ENCODE peak calls at places on chromosome 22, in seven cellular contexts. I is stimulated activated CD8-positive, alpha-beta memory T cell treated with anti-CD3 and anti-CD28 coated beads, Interleukin-15, amount 100 ng/mL, for 1 hour; N is T-helper 2 cell; Q is HS-27A; G is activated CD4-positive, alpha-beta T cell treated with anti-CD3 and anti-CD28 coated beads for 48 hours; T is NCI-H2081; B is KG1. F is an unnamed sample.

GRCh38 chr22:45112136-45112879 is 51.4 kb upstream of the NUP50 start:
- DNase-seq in I (no peak), N (no peak), Q (peak), G (no peak), T (no peak), B (no peak), F (no peak)

GRCh38 chr22:46518542-46519325 is 18.7 kb downstream of the CELSR1 start:
- DNase-seq in I (no peak), N (no peak), Q (no peak), G (no peak), T (no peak), B (no peak), F (no peak)

GRCh38 chr22:24420072-24420976 is 7.1 kb upstream of the ADORA2A start:
- DNase-seq in I (no peak), N (no peak), Q (no peak), G (no peak), T (no peak), B (no peak), F (no peak)

GRCh38 chr22:50236731-50237409 is 8.0 kb downstream of the TUBGCP6 start:
- DNase-seq in I (no peak), N (no peak), Q (no peak), G (no peak), T (peak), B (peak), F (no peak)

GRCh38 chr22:48091060-48091650 is 1328.7 kb downstream of the TBC1D22A start:
- DNase-seq in I (no peak), N (no peak), Q (no peak), G (no peak), T (no peak), B (no peak), F (no peak)

GRCh38 chr22:47423861-47424820 is 661.7 kb downstream of the TBC1D22A start:
- DNase-seq in I (no peak), N (no peak), Q (no peak), G (no peak), T (no peak), B (no peak), F (no peak)

GRCh38 chr22:42299586-42300285 is 29.3 kb upstream of the TCF20 start:
- DNase-seq in I (no peak), N (peak), Q (no peak), G (peak), T (no peak), B (no peak), F (no peak)

GRCh38 chr22:42754658-42755057 is 34.0 kb upstream of the A4GALT start:
- DNase-seq in I (no peak), N (no peak), Q (peak), G (no peak), T (no peak), B (no peak), F (no peak)

GRCh38 chr22:27602390-27602789 is 199.2 kb downstream of the MN1 start:
- DNase-seq in I (no peak), N (no peak), Q (no peak), G (no peak), T (no peak), B (no peak), F (no peak)

GRCh38 chr22:32337015-32337414 is 20.7 kb upstream of the RFPL3 start:
- DNase-seq in I (no peak), N (no peak), Q (no peak), G (no peak), T (no peak), B (no peak), F (no peak)

GRCh38 chr22:41613456-41613855 is 7.4 kb downstream of the DESI1 start:
- DNase-seq in I (no peak), N (no peak), Q (no peak), G (no peak), T (no peak), B (no peak), F (no peak)

GRCh38 chr22:39080052-39080762 is 3.1 kb downstream of the APOBEC3G start:
- DNase-seq in I (no peak), N (no peak), Q (no peak), G (no peak), T (no peak), B (no peak), F (no peak)

GRCh38 chr22:23675502-23676415 is 15.1 kb upstream of the RGL4 start:
- DNase-seq in I (no peak), N (no peak), Q (no peak), G (no peak), T (no peak), B (no peak), F (no peak)

GRCh38 chr22:48921411-48921903 is 906.2 kb downstream of the BRD1 start:
- DNase-seq in I (no peak), N (no peak), Q (no peak), G (no peak), T (no peak), B (no peak), F (no peak)

GRCh38 chr22:32103648-32104326 is 55.3 kb downstream of the C22orf42 start:
- DNase-seq in I (no peak), N (no peak), Q (no peak), G (no peak), T (no peak), B (no peak), F (no peak)

GRCh38 chr22:32788884-32789624 is 12.5 kb upstream of the TIMP3 start:
- DNase-seq in I (no peak), N (no peak), Q (no peak), G (no peak), T (no peak), B (no peak), F (no peak)

GRCh38 chr22:35631597-35631996 is 14.5 kb upstream of the MB start:
- DNase-seq in I (no peak), N (no peak), Q (no peak), G (peak), T (no peak), B (no peak), F (peak)